ENCODE peak calls at places on chromosomes 13 and 19, in four cellular contexts. P is K562, U is GM23338, W is A549. I is an unnamed sample.

GRCh38 chr19:54548806-54549205 is 24.8 kb upstream of the LILRA2 start:
- DNase-seq in P (no peak), U (no peak), W (no peak), I (no peak)

GRCh38 chr13:98509271-98510155 is 67.4 kb downstream of the STK24 start:
- DNase-seq in P (peak), U (no peak), W (peak), I (peak)

GRCh38 chr13:66888698-66889097 is 341.4 kb downstream of the PCDH9 start:
- DNase-seq in P (no peak), U (no peak), W (no peak), I (no peak)

GRCh38 chr13:94914829-94915228 is 202.5 kb upstream of the SOX21 start:
- DNase-seq in P (no peak), U (no peak), W (no peak), I (no peak)

GRCh38 chr19:30212574-30212973 is 159.6 kb upstream of the ZNF536 start:
- DNase-seq in P (no peak), U (no peak), W (no peak), I (no peak)

GRCh38 chr19:8721334-8721733 is at the start of gene OR2Z1:
- DNase-seq in P (no peak), U (no peak), W (no peak), I (no peak)

GRCh38 chr13:46405457-46405856 is 18.4 kb upstream of the RUBCNL start:
- DNase-seq in P (no peak), U (no peak), W (no peak), I (no peak)

GRCh38 chr19:4639531-4640246 is 373 bp downstream of the TNFAIP8L1 start:
- DNase-seq in P (peak), U (no peak), W (no peak), I (no peak)

GRCh38 chr13:33004454-33004853 is 11.8 kb upstream of the KL start:
- DNase-seq in P (no peak), U (peak), W (no peak), I (peak)

GRCh38 chr19:32800757-32801156 is 68.8 kb downstream of the SLC7A9 start:
- DNase-seq in P (no peak), U (peak), W (no peak), I (no peak)
- H3K27ac ChIP-seq in P (no peak), U (no peak), W (no peak), I (no peak)

DNA sequence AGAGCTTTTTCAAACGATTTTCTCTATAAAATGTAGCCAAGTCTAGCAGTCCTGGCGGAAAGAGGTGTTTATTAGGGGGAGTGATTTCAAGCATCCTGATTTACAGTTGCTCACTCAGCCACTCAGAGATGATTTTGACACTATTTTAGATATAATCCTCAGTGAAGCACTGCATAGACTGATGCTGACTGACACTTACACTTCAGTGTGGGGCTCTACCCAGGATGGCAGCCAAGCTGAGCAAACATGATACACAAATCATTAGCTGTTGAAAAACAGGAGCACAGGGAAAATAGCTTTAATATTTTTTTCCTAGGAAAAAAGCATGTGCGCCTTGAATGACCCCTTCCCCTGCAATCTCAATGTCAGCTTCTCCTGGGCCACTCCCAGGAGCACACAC is 36.6 kb downstream of the RCBTB2 start:
- DNase-seq in P (no peak), U (no peak), W (no peak), I (no peak)
- TF ChIP-seq REST in P (no peak), U (no peak), W (no peak), I (no peak)

GRCh38 chr19:3373971-3374368 is 7.6 kb downstream of the NFIC start:
- DNase-seq in P (no peak), U (no peak), W (no peak), I (no peak)
- H3K27ac ChIP-seq in P (peak), U (no peak), W (no peak), I (no peak)

GRCh38 chr19:44718441-44719261 is 19.7 kb downstream of the CEACAM16 start:
- DNase-seq in P (no peak), U (peak), W (peak), I (peak)
- TF ChIP-seq REST in P (no peak), U (no peak), W (no peak), I (no peak)

GRCh38 chr13:110157718-110158117 is 149.2 kb downstream of the COL4A1 start:
- DNase-seq in P (no peak), U (no peak), W (no peak), I (peak)
- H3K27ac ChIP-seq in P (no peak), U (no peak), W (no peak), I (no peak)

DNA sequence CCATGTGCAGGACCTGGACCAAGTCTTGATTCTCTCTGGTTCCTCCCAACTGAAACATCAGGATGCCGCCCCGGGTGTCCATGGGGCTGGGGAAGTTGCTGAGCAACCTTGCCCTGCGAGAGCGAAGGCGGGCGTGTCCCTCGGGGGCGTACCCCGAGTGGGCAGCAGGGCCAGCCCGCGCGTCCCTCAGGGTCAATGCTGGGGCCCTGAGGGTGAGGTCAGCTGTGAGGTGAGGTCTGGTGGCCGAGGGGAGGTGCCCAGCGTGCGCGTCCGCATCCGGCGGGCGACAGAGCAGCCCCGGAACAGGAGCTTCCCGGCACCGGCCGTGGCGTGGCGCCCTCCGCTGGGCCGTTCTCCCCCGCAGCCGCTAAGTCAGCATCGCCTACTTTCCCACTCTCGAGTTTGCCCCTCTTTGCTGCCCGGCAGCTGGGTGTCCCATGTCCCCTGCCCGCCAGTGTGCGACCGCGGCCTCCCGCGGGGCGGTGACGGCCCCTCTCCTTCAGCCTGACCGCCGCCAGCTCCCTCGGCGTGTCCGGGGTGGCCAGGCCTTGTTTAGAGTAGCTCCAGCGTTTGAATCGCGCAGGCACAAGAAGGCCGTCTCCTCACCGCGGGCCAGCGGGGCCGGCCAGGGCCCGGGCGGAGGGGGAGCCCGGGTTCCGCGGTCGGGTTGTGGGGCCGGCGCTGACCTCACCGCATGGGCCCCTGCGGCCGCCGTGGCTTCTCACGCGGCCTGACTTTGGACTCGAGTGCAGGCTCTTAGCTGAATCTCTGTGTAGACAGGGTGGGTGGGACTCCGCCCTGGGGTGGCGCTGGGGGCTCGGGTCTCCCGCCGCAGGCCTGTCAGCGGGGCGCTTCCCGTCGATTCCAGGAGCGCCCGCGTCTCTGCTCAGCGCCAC is 33.0 kb downstream of the GJA3 start:
- DNase-seq in P (no peak), U (peak), W (peak), I (peak)
- TF ChIP-seq REST in P (no peak), U (no peak), W (no peak), I (no peak)

DNA sequence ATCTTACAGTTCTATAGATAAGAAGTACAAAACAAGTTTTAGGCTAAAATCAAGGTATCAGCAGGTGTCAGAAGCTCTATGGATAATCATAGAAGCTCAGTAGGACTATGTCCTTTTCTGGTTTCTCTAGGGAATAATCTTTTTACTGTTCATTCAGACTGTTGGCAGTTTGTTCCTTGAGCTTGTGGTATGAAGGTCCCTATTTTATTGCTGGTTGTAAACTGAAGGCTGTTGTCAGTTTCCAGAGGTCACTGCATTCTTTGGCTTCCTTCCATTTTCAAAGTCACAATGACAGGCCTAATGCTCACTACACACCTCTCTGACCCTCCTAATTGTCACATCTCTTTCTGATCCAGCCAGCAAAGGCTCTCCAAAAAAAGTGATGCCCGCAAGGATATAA is 337.8 kb upstream of the EDNRB start:
- DNase-seq in P (no peak), U (no peak), W (no peak), I (no peak)
- H3K27ac ChIP-seq in P (no peak), U (no peak), W (no peak), I (no peak)

GRCh38 chr13:109496216-109496615 is 290.2 kb downstream of the IRS2 start:
- DNase-seq in P (no peak), U (no peak), W (no peak), I (no peak)

GRCh38 chr13:109497917-109498316 is 288.5 kb downstream of the IRS2 start:
- DNase-seq in P (no peak), U (no peak), W (no peak), I (no peak)

GRCh38 chr13:109500146-109500773 is 286.1 kb downstream of the IRS2 start:
- DNase-seq in P (no peak), U (peak), W (peak), I (no peak)

DNA sequence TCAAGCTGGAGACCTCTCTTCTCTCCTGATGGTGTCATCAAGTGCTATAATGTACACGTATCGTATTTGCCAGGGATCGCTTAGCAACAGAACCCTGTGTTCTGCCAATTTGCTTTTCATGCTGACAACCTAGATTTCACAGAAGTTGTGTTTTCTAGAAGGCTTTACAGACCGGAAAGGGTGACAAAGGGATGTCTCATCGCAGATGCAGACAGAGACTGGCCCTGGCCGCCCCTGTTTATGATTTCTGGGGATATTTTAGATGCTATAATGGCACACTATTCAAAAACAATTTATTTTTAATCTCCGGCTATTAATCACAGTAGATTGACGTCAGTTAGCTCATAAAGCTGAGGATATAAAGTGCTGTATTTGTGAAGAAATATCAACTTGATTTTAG is 291.4 kb downstream of the IRS2 start:
- DNase-seq in P (no peak), U (no peak), W (peak), I (no peak)
- TF ChIP-seq REST in P (no peak), U (no peak), W (no peak), I (no peak)